ENCODE peak calls at places on chromosomes 7 and 10, in nine cellular contexts. P is breast epithelium; S is activated T-cell treated with anti-CD3 and anti-CD28 coated beads, Interleukin-2, amount 50 U/mL, for 72 hours; V is endothelial cell; A is cardiac muscle cell; X is nucleus accumbens; I is bronchial epithelial cell; U is fibroblast of the aortic adventitia; C is stimulated activated CD8-positive, alpha-beta memory T cell treated with anti-CD3 and anti-CD28 coated beads, Interleukin-2, amount 100 ng/mL, for 48 hours. W is an unnamed sample.

GRCh38 chr7:47195641-47196040 is 386.3 kb downstream of the TNS3 start:
- DNase-seq in P (no peak), S (no peak), V (peak), A (no peak), X (no peak), I (no peak), U (no peak), C (no peak), W (no peak)

GRCh38 chr7:2863461-2864066 is 19.5 kb upstream of the GNA12 start:
- DNase-seq in P (no peak), S (peak), V (peak), A (peak), X (peak), I (peak), U (peak), C (peak), W (no peak)

GRCh38 chr7:147813316-147813715 is 777.2 kb upstream of the C7orf33 start:
- DNase-seq in P (no peak), S (no peak), V (no peak), A (no peak), X (no peak), I (no peak), U (no peak), C (no peak), W (no peak)

GRCh38 chr7:7265676-7266075 is 83.3 kb downstream of the C1GALT1 start:
- DNase-seq in P (no peak), S (no peak), V (no peak), A (no peak), X (no peak), I (no peak), U (no peak), C (no peak), W (no peak)

GRCh38 chr10:119686465-119687191 is 35.4 kb downstream of the BAG3 start:
- DNase-seq in P (peak), S (peak), V (peak), A (peak), X (peak), I (peak), U (peak), C (peak), W (no peak)

GRCh38 chr10:21424511-21424910 is 101.0 kb downstream of the SKIDA1 start:
- DNase-seq in P (no peak), S (no peak), V (no peak), A (no peak), X (no peak), I (no peak), U (peak), C (no peak), W (no peak)

GRCh38 chr7:157009778-157010587 is 480 bp downstream of the MNX1 start:
- DNase-seq in P (no peak), S (no peak), V (no peak), A (no peak), X (no peak), I (no peak), U (no peak), C (no peak), W (no peak)

GRCh38 chr7:94223375-94224084 is 171.2 kb upstream of the COL1A2 start:
- DNase-seq in P (no peak), S (no peak), V (peak), A (peak), X (no peak), I (peak), U (peak), C (no peak), W (no peak)

GRCh38 chr7:117827861-117828260 is 45.4 kb downstream of the CTTNBP2 start:
- DNase-seq in P (no peak), S (no peak), V (no peak), A (no peak), X (no peak), I (peak), U (peak), C (no peak), W (no peak)

GRCh38 chr7:28748934-28749584 is 209.1 kb downstream of the TRIL start:
- DNase-seq in P (no peak), S (no peak), V (no peak), A (no peak), X (no peak), I (peak), U (peak), C (no peak), W (no peak)

GRCh38 chr7:85186521-85187241 is at the start of gene SEMA3D:
- DNase-seq in P (peak), S (peak), V (peak), A (peak), X (peak), I (peak), U (peak), C (peak), W (peak)

GRCh38 chr7:105876964-105877601 is 684 bp upstream of the ATXN7L1 start:
- DNase-seq in P (no peak), S (no peak), V (peak), A (peak), X (peak), I (peak), U (peak), C (no peak), W (no peak)

GRCh38 chr7:30920584-30921539 is 9.2 kb downstream of the AQP1 start:
- DNase-seq in P (peak), S (no peak), V (no peak), A (peak), X (no peak), I (no peak), U (peak), C (no peak), W (no peak)

GRCh38 chr7:10412426-10413019 is 561.1 kb upstream of the PHF14 start:
- DNase-seq in P (no peak), S (no peak), V (peak), A (peak), X (peak), I (peak), U (peak), C (no peak), W (no peak)

GRCh38 chr10:86077871-86078638 is 288.5 kb downstream of the GRID1 start:
- DNase-seq in P (no peak), S (no peak), V (no peak), A (no peak), X (no peak), I (no peak), U (no peak), C (no peak), W (no peak)

GRCh38 chr7:24821045-24821853 is 64.0 kb upstream of the GSDME start:
- DNase-seq in P (no peak), S (peak), V (no peak), A (peak), X (no peak), I (peak), U (peak), C (peak), W (peak)

GRCh38 chr10:55668326-55668922 is 692.6 kb downstream of the ZWINT start:
- DNase-seq in P (no peak), S (no peak), V (peak), A (no peak), X (no peak), I (peak), U (no peak), C (no peak), W (no peak)

GRCh38 chr7:108009873-108010272 is 6.9 kb upstream of the LAMB1 start:
- DNase-seq in P (no peak), S (no peak), V (no peak), A (no peak), X (no peak), I (no peak), U (no peak), C (no peak), W (no peak)

GRCh38 chr7:149561072-149561471 is 63.5 kb upstream of the ZNF746 start:
- DNase-seq in P (no peak), S (no peak), V (no peak), A (peak), X (no peak), I (no peak), U (no peak), C (no peak), W (no peak)

W was measured in SIG-M5.